ENCODE peak calls at places on chromosomes 6 and 20, in eight cellular contexts. R is HCT116; O is heart left ventricle; D is tibial nerve; B is HepG2; Y is CD4-positive, CD25-positive, alpha-beta regulatory T cell; L is CD8-positive, alpha-beta T cell; U is caudate nucleus. G is an unnamed sample.

GRCh38 chr20:62776692-62777527 is 19.4 kb upstream of the MRGBP start:
- DNase-seq in R (peak), O (no peak), D (no peak), B (peak), Y (peak), L (peak), U (no peak), G (no peak)

GRCh38 chr6:117272032-117272866 is 6.9 kb downstream of the VGLL2 start:
- DNase-seq in R (no peak), O (no peak), D (no peak), B (no peak), Y (no peak), L (no peak), U (no peak), G (no peak)

GRCh38 chr6:106805017-106805335 is 169.6 kb downstream of the CD24 start:
- DNase-seq in R (no peak), O (no peak), D (no peak), B (no peak), Y (no peak), L (no peak), U (no peak), G (no peak)

GRCh38 chr20:10642859-10643559 is 30.8 kb downstream of the JAG1 start:
- DNase-seq in R (no peak), O (no peak), D (no peak), B (no peak), Y (no peak), L (no peak), U (no peak), G (no peak)

GRCh38 chr6:106163966-106164877 is 78.1 kb downstream of the PRDM1 start:
- DNase-seq in R (no peak), O (no peak), D (peak), B (no peak), Y (peak), L (no peak), U (no peak), G (no peak)

GRCh38 chr6:157305676-157306653 is 17.4 kb downstream of the TMEM242 start:
- DNase-seq in R (no peak), O (no peak), D (no peak), B (no peak), Y (no peak), L (no peak), U (no peak), G (no peak)

GRCh38 chr20:47956261-47956995 is 171.1 kb upstream of the SULF2 start:
- DNase-seq in R (no peak), O (no peak), D (no peak), B (no peak), Y (no peak), L (no peak), U (no peak), G (no peak)

GRCh38 chr6:116059713-116060571 is 749 bp downstream of the FRK start:
- DNase-seq in R (no peak), O (peak), D (no peak), B (peak), Y (no peak), L (no peak), U (no peak), G (no peak)

GRCh38 chr20:1870792-1871550 is 24.2 kb upstream of the SIRPA start:
- DNase-seq in R (no peak), O (no peak), D (no peak), B (no peak), Y (no peak), L (no peak), U (no peak), G (no peak)

GRCh38 chr20:12999201-12999600 is 9.6 kb upstream of the SPTLC3 start:
- DNase-seq in R (no peak), O (no peak), D (no peak), B (peak), Y (no peak), L (no peak), U (no peak), G (no peak)

DNA sequence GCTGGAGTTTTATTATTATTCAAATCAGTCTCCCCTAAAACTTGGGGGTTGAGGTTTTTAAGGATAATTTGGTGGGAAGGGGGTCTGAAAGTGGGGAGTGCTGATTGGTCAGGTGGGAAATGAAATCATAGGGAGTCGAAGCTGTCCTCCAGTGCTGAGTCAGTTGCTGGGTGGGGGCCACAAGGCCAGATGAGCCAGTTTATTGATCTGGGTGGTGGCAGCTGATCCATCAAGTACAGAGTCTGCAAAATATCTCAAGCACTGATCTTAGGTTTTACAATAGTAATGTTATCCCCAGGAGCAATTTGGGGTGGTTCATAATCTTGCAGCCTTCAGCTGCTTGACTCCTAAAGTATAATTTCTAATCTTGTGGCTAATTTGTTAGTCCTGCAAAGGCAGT is 146.0 kb upstream of the SPACA1 start:
- DNase-seq in R (no peak), O (no peak), D (no peak), B (no peak), Y (no peak), L (no peak), U (no peak), G (no peak)
- H3K27ac ChIP-seq in R (no peak), O (no peak), D (no peak), B (no peak), Y (no peak), L (no peak), U (no peak), G (no peak)

GRCh38 chr20:54131675-54132611 is 41.8 kb downstream of the CYP24A1 start:
- DNase-seq in R (no peak), O (no peak), D (no peak), B (no peak), Y (no peak), L (no peak), U (no peak), G (no peak)
- H3K27ac ChIP-seq in R (peak), O (no peak), D (peak), B (peak), Y (no peak), L (no peak), U (no peak), G (no peak)

GRCh38 chr6:136250686-136251008 is 536 bp upstream of the MTFR2 start:
- DNase-seq in R (no peak), O (no peak), D (no peak), B (no peak), Y (no peak), L (no peak), U (no peak), G (no peak)
- H3K27ac ChIP-seq in R (peak), O (peak), D (peak), B (peak), Y (no peak), L (peak), U (no peak), G (peak)

GRCh38 chr6:153167907-153168306 is 36.8 kb upstream of the RGS17 start:
- DNase-seq in R (no peak), O (no peak), D (no peak), B (no peak), Y (no peak), L (no peak), U (no peak), G (no peak)
- H3K27ac ChIP-seq in R (peak), O (no peak), D (no peak), B (no peak), Y (no peak), L (no peak), U (no peak), G (no peak)

GRCh38 chr6:18242062-18242851 is 22.1 kb downstream of the DEK start:
- DNase-seq in R (peak), O (no peak), D (no peak), B (peak), Y (no peak), L (no peak), U (no peak), G (no peak)

GRCh38 chr6:18240230-18240629 is 24.1 kb downstream of the DEK start:
- DNase-seq in R (no peak), O (no peak), D (no peak), B (no peak), Y (no peak), L (no peak), U (no peak), G (no peak)

GRCh38 chr6:18244251-18244650 is 20.1 kb downstream of the DEK start:
- DNase-seq in R (no peak), O (no peak), D (no peak), B (no peak), Y (no peak), L (no peak), U (no peak), G (no peak)

GRCh38 chr6:18243302-18243893 is 20.9 kb downstream of the DEK start:
- DNase-seq in R (no peak), O (no peak), D (no peak), B (no peak), Y (peak), L (no peak), U (no peak), G (no peak)

DNA sequence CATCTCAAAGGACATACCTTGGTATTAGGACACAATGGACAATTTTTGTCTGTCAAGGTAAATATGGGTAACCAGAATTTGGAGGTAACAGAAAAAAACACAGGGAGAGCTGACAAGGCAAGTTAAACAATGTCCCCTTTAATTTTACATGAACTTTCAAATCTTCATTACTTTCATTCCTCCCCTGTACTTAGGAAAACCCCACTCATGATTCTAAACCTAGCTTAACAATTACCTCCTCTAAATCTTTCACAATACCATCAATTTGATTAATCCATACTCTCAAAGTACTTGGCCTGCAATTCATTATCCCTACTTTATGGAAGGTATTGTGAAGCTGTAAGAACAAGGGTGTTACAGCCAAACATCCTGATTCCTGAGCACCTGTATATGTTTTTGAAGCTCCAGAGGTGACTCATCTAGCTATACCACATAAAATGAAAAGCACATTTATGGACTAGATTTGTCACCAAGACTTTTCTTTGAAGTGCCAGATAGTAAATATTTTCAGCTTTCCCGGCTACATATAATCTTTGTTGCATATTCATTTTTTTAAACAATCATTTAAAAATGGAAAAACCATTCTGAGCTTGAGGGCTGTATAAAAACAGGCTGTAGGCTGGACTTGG is 23.0 kb downstream of the DEK start:
- DNase-seq in R (peak), O (no peak), D (no peak), B (peak), Y (peak), L (no peak), U (no peak), G (no peak)
- H3K27ac ChIP-seq in R (peak), O (no peak), D (no peak), B (peak), Y (peak), L (no peak), U (no peak), G (no peak)

GRCh38 chr6:148997863-148998262 is 251.0 kb downstream of the UST start:
- DNase-seq in R (no peak), O (no peak), D (no peak), B (no peak), Y (no peak), L (no peak), U (no peak), G (no peak)
- H3K27ac ChIP-seq in R (no peak), O (no peak), D (no peak), B (no peak), Y (no peak), L (no peak), U (no peak), G (no peak)

GRCh38 chr20:37200926-37201826 is 21.8 kb upstream of the MROH8 start:
- DNase-seq in R (no peak), O (no peak), D (no peak), B (no peak), Y (no peak), L (no peak), U (no peak), G (no peak)

GRCh38 chr20:37200376-37200775 is 21.0 kb upstream of the MROH8 start:
- DNase-seq in R (no peak), O (no peak), D (no peak), B (no peak), Y (no peak), L (no peak), U (no peak), G (no peak)

GRCh38 chr20:37204056-37204455 is 24.7 kb upstream of the MROH8 start:
- DNase-seq in R (no peak), O (no peak), D (no peak), B (no peak), Y (no peak), L (no peak), U (no peak), G (no peak)

GRCh38 chr20:37202267-37202943 is 23.1 kb upstream of the MROH8 start:
- DNase-seq in R (peak), O (no peak), D (peak), B (peak), Y (peak), L (no peak), U (no peak), G (no peak)

DNA sequence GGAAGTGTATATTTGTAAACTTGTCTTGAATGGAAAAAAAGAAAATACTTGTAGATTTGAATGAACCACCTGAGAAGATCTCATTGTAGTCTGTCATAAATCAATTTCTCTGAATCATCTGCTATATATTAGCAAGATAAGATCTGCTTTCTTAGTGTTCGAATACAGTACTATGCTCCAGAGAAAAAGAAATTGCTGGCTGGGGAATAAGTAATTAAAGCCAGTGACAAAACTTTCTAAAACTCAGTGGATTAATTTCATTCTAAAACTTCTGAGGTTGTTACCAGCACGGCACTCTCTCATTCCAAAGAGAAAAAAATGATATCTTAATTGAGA is 22.4 kb upstream of the MROH8 start:
- DNase-seq in R (no peak), O (no peak), D (no peak), B (no peak), Y (no peak), L (no peak), U (no peak), G (no peak)
- H3K27ac ChIP-seq in R (no peak), O (peak), D (peak), B (peak), Y (no peak), L (no peak), U (no peak), G (no peak)